ENCODE peak calls at places on chromosomes 6 and 20, in four cellular contexts. Z is H1, B is IMR-90, P is mesendoderm. L is an unnamed sample.

GRCh38 chr6:24193364-24193763 is 67.3 kb downstream of the NRSN1 start:
- DNase-seq in B (no peak), P (no peak), Z (no peak), L (no peak)

GRCh38 chr20:54067606-54068174 is 2.7 kb downstream of the BCAS1 start:
- DNase-seq in B (no peak), Z (no peak), P (peak), L (peak)

GRCh38 chr6:26187981-26188635 is 100.9 kb downstream of the HFE start:
- DNase-seq in Z (no peak), P (peak), B (peak), L (no peak)

GRCh38 chr6:168089186-168090063 is 10.4 kb upstream of the FRMD1 start:
- DNase-seq in B (no peak), P (no peak), Z (no peak), L (no peak)

GRCh38 chr6:152816055-152816454 is 65.5 kb downstream of the VIP start:
- DNase-seq in Z (no peak), B (no peak), P (no peak), L (no peak)

GRCh38 chr6:105545206-105545920 is 142.5 kb upstream of the PREP start:
- DNase-seq in P (no peak), B (no peak), Z (no peak), L (no peak)

GRCh38 chr20:47274449-47275108 is 81.9 kb downstream of the ZMYND8 start:
- DNase-seq in B (peak), Z (no peak), P (peak), L (no peak)

GRCh38 chr6:153962548-153962947 is 76.5 kb upstream of the OPRM1 start:
- DNase-seq in B (no peak), P (no peak), Z (no peak), L (no peak)

GRCh38 chr6:34526241-34526972 is 29.7 kb downstream of the SPDEF start:
- DNase-seq in Z (no peak), B (no peak), P (no peak), L (no peak)

GRCh38 chr6:34300332-34300751 is 51.5 kb upstream of the SMIM29 start:
- DNase-seq in P (no peak), B (no peak), Z (no peak), L (no peak)

GRCh38 chr20:32495217-32495565 is 89.9 kb downstream of the NOL4L start:
- DNase-seq in B (no peak), Z (no peak), P (peak), L (peak)

GRCh38 chr20:56171087-56172012 is 77.2 kb upstream of the MC3R start:
- DNase-seq in B (no peak), P (peak), Z (no peak), L (no peak)

GRCh38 chr6:136772685-136773472 is 19.4 kb downstream of the MAP3K5 start:
- DNase-seq in B (no peak), P (peak), Z (no peak), L (peak)

GRCh38 chr20:44681796-44682566 is 30.5 kb upstream of the ADA start:
- DNase-seq in Z (no peak), P (no peak), B (no peak), L (no peak)

GRCh38 chr6:135281227-135281626 is 100.1 kb downstream of the MYB start:
- DNase-seq in B (no peak), Z (no peak), P (no peak), L (no peak)

GRCh38 chr6:144710207-144710606 is 425.1 kb downstream of the UTRN start:
- DNase-seq in B (peak), P (peak), Z (no peak), L (no peak)

GRCh38 chr6:21587182-21587924 is 6.2 kb upstream of the SOX4 start:
- DNase-seq in Z (no peak), B (peak), P (peak), L (peak)

GRCh38 chr6:16737389-16737788 is 23.9 kb downstream of the ATXN1 start:
- DNase-seq in B (peak), Z (no peak), P (peak), L (no peak)

GRCh38 chr6:209432-210103 is 82.7 kb upstream of the DUSP22 start:
- DNase-seq in B (no peak), P (no peak), Z (no peak), L (no peak)

GRCh38 chr6:42137192-42137753 is 5.1 kb downstream of the C6orf132 start:
- DNase-seq in B (no peak), Z (peak), P (peak), L (peak)

GRCh38 chr6:24910850-24911712 is 24.7 kb downstream of the RIPOR2 start:
- DNase-seq in B (peak), Z (no peak), P (peak), L (peak)

GRCh38 chr20:43938932-43939761 is 24.5 kb downstream of the TOX2 start:
- DNase-seq in P (no peak), Z (no peak), B (peak), L (no peak)

GRCh38 chr6:13355969-13356368 is 27.6 kb upstream of the TBC1D7 start:
- DNase-seq in B (peak), Z (no peak), P (no peak), L (no peak)
- H2AK5ac ChIP-seq in B (peak), Z (no peak), P (no peak), L (no peak)

GRCh38 chr6:156590482-156590881 is 186.7 kb upstream of the ARID1B start:
- DNase-seq in P (peak), Z (no peak), B (no peak), L (no peak)
- H4K5ac ChIP-seq in P (no peak), Z (no peak), B (no peak), L (no peak)

GRCh38 chr20:50227506-50227905 is 36.9 kb downstream of the CEBPB start:
- DNase-seq in Z (no peak), P (no peak), B (peak), L (no peak)
- H2AK5ac ChIP-seq in Z (no peak), P (no peak), B (peak), L (no peak)

DNA sequence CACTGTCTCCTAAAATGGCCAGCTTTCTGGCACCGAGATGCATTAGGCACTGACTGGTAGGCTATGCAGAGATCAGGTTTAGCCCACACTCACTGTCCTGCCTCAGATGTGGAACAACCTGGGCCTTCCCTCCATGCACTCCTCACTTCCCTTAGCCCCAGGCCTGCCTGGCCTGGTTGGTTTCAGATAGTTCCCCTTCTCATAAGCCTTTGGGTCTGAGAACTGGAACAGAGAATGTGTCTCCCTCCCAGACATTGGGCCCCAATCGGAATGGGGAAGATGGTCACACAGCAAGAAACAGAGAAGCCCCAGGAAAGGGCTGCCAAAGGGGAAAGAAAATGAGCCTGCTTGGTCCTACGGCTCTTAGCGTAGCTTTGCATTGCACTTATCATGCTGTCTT is 762.1 kb upstream of the CHD6 start:
- DNase-seq in B (no peak), Z (no peak), P (no peak), L (no peak)
- H4K5ac ChIP-seq in B (no peak), Z (peak), P (no peak), L (no peak)

DNA sequence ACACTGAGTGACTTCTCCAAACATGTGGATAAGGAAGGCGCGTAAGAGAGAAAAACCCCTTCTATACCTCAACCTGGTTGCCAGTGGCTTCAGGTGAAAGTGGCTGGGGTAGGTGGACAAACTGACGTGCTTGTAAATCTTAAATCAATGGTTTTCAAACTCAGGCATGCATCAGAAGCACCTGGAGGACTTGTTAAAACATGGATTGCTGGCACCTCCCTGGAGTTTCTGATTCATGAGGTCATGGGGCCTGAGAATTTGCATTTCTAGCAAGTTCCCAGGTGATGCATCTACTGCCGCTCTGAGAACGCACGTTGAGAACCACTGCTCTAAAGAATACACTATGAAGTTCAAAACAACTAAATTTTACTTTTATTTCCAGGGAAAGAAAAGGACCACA is 31.9 kb upstream of the TAB2 start:
- DNase-seq in Z (no peak), P (peak), B (no peak), L (no peak)
- H2AK5ac ChIP-seq in Z (no peak), P (no peak), B (no peak), L (no peak)

L was measured in H9.